ENCODE peak calls at places on chromosomes 7 and 10, in six cellular contexts. X is thyroid gland, G is transverse colon, E is esophagus squamous epithelium, N is stomach, L is heart left ventricle. R is an unnamed sample.

GRCh38 chr10:130244031-130244927 is 108.1 kb downstream of the GLRX3 start:
- DNase-seq in X (no peak), G (no peak), E (no peak), N (peak; percentile 10), L (no peak), R (no peak)

GRCh38 chr10:4511559-4511958 is 314.4 kb upstream of the AKR1E2 start:
- DNase-seq in X (no peak), G (no peak), E (no peak), N (no peak), L (no peak), R (no peak)

GRCh38 chr7:12949060-12950045 is 261.9 kb downstream of the ARL4A start:
- DNase-seq in X (no peak), G (no peak), E (no peak), N (no peak), L (no peak), R (no peak)

GRCh38 chr7:113784317-113784716 is 134.5 kb downstream of the PPP1R3A start:
- DNase-seq in X (no peak), G (no peak), E (no peak), N (no peak), L (no peak), R (no peak)

GRCh38 chr10:95794195-95794594 is 38.2 kb downstream of the ENTPD1 start:
- DNase-seq in X (no peak), G (no peak), E (no peak), N (no peak), L (no peak), R (no peak)

GRCh38 chr10:110207805-110208613 is 604 bp downstream of the MXI1 start:
- DNase-seq in X (peak; percentile 23), G (peak; percentile 53), E (no peak), N (peak; percentile 37), L (peak; percentile 41), R (peak; percentile 52)

GRCh38 chr7:134552105-134552504 is 3.2 kb downstream of the AKR1B15 start:
- DNase-seq in X (no peak), G (peak; percentile 28), E (no peak), N (peak; percentile 45), L (no peak), R (no peak)

GRCh38 chr7:4837041-4837813 is 24.6 kb downstream of the PAPOLB start:
- DNase-seq in X (no peak), G (no peak), E (no peak), N (no peak), L (no peak), R (no peak)

GRCh38 chr7:135454060-135454459 is 55.8 kb downstream of the CNOT4 start:
- DNase-seq in X (no peak), G (no peak), E (no peak), N (no peak), L (no peak), R (no peak)

GRCh38 chr10:122149607-122150505 is 121.2 kb upstream of the BTBD16 start:
- DNase-seq in X (no peak), G (no peak), E (no peak), N (no peak), L (no peak), R (peak; percentile 59)

GRCh38 chr7:55898287-55898686 is 11.0 kb downstream of the ZNF713 start:
- DNase-seq in X (no peak), G (no peak), E (no peak), N (no peak), L (no peak), R (no peak)

GRCh38 chr10:130555411-130555750 is 419.2 kb downstream of the GLRX3 start:
- DNase-seq in X (no peak), G (no peak), E (no peak), N (no peak), L (no peak), R (no peak)

DNA sequence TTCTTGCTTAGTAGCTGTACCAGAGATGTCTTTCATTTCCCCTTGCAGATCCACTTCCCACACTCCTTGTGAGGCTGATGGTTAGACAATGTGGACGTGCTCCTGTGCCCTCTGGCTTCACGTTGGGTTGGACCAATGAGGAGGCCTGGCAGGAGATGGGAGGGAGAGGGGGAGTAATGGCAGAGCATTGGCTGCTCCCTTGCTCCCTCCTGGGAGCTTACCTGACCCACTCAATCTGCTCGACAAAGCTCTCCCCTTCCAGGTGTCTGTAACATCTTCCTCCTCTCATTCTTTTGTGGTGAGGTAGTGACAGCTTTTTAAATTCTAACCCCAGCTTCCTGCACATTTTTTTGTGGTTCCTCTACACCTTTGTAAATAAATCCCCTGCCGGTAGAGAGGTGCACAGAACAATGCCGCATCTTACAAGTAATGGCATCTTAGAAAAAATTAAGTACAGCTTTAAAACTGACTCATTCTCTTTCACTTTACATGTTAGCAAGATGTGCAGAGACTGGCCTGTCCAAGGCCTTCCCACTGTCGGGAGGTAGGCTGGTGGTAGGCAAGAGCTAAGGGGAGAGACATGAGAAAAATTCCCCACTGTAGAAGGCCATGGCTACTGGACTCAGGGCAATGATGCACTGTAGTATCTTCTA is 134.3 kb downstream of the HTR7 start:
- DNase-seq in X (no peak), G (no peak), E (no peak), N (no peak), L (no peak), R (no peak)
- TF ChIP-seq CTCF in X (no peak), G (no peak), E (peak; percentile 24), N (no peak), L (no peak), R (no peak)

DNA sequence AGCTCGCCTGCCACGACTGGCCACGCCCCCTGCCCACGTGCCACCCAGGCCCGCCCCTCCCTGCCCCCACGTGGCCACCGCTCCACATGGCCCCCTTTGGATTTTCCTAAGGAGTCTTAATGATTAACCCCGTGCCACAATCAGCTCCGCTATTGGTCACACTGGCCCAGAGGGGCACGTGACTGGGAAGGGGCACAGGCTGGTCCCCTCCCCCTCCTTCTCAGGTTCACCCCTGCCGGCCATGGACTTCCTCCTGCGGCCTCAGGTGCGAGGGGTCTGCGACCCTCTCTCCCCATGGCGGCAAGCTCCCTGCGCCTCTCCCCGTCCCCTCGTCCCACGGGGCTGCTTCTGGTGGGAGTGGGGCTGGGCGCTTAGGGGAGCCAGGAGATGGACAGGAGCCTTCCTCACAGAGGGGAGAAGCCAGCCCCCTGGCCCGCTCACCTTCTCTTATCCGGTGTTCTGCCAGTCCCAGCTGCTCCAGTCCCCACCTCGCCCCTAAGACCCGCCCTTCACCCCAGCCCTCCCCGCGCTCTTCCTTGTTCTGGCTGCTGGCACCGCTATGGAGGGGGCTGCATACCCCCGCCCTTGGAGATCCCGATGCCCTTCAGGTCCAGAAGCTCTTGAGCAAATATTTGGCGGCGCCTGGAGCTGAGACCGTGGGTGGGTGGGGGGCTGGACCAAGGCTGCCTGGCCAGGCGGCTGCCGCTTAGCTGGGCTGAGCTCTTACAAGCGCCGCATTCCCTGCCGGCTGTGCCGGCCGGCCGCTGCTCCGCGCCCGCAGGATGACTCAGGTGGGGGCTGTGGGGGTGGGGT is 3.2 kb downstream of the SLC4A2 start:
- DNase-seq in X (no peak), G (peak; percentile 90), E (no peak), N (peak; percentile 91), L (no peak), R (peak; percentile 71)
- TF ChIP-seq POLR2A in X (no peak), G (peak; percentile 35), E (no peak), N (no peak), L (no peak), R (no peak)

DNA sequence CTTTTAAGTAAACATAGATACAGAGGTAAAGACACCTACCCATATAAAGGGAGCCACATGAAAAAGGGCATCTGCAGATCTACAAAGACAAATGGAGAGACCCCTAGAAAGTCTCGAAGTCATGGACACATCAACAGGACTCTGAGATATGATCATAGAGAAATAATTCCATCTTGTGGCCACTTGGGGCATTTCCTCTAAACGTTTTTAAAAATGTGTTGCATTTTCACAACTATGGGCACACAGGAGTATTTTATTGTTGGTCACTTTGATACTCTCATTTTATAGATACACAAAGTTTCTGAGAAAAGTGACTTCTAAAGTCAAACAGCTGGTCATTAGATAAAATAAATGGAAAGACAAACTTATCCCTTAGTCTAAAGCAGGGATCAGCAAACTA is 87.1 kb downstream of the CRTAC1 start:
- DNase-seq in X (no peak), G (no peak), E (no peak), N (no peak), L (no peak), R (no peak)
- TF ChIP-seq CTCF in X (no peak), G (no peak), E (peak; percentile 24), N (no peak), L (no peak), R (no peak)

GRCh38 chr10:97422921-97423420 is 3.0 kb upstream of the PGAM1 start:
- DNase-seq in X (peak; percentile 49), G (no peak), E (no peak), N (no peak), L (no peak), R (peak; percentile 72)

GRCh38 chr10:97427571-97428179 is 1.7 kb downstream of the PGAM1 start:
- DNase-seq in X (peak; percentile 19), G (peak; percentile 80), E (no peak), N (peak; percentile 67), L (no peak), R (no peak)

GRCh38 chr10:97428572-97428981 is 2.6 kb downstream of the PGAM1 start:
- DNase-seq in X (no peak), G (no peak), E (no peak), N (no peak), L (no peak), R (no peak)

GRCh38 chr10:97426776-97427570 is 982 bp downstream of the PGAM1 start:
- DNase-seq in X (peak; percentile 60), G (no peak), E (no peak), N (no peak), L (no peak), R (no peak)

DNA sequence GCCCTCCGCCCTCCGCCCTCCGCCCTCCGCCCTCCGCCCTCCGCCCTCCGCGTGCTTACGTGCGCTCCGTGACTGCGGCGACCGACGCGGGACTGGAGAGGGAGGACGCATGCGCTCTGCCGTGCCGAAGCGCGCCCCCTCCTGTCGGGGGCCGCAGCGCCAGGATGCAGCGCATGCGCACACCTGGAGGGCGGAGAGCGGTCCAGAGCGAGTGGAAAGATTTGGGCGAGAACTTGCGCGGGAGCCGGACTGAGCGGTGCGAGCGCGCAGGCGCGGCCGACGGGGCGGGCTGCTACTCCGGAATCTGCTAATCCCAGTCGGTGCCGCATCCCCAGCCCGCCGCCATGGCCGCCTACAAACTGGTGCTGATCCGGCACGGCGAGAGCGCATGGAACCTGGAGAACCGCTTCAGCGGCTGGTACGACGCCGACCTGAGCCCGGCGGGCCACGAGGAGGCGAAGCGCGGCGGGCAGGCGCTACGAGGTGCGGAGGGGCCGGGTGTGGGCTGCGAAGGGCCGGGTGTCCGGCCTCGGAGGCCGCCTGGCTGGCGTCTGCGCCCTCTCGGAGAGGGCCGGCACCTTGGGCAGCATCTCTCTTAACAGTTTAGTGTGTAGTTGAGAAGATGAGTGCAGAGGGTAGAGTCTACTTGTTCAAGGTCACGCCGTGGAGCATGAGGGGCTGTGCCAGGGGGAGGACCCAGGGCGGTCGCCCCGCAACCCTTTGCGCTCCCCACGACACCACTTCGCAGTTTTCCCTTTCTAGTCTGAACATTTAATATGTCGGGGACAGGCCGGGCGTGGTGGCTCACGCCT is at the start of gene PGAM1:
- DNase-seq in X (peak; percentile 93), G (peak; percentile 95), E (peak; percentile 75), N (peak; percentile 95), L (peak; percentile 97), R (peak; percentile 97)
- TF ChIP-seq POLR2A in X (no peak), G (peak; percentile 92), E (peak; percentile 92), N (no peak), L (peak; percentile 80), R (peak; percentile 35)